ENCODE peak calls at places on chromosomes 3 and 15, in eight cellular contexts. H is prostate gland, D is HCT116, K is tibial nerve, I is HepG2, J is IMR-90, L is right lobe of liver, E is adrenal gland. F is an unnamed sample.

GRCh38 chr3:141082064-141082463 is 30.9 kb downstream of the SPSB4 start:
- DNase-seq in I (no peak), J (no peak), H (no peak), K (no peak), L (no peak), E (no peak), D (no peak), F (no peak)

GRCh38 chr3:138594150-138594934 is at the start of gene CEP70:
- DNase-seq in E (peak; percentile 97), H (peak; percentile 95), L (peak; percentile 97), D (peak; percentile 90), J (peak; percentile 95), K (peak; percentile 84), I (peak; percentile 94), F (peak; percentile 88)

GRCh38 chr3:38453075-38453913 is at the start of gene ACVR2B:
- DNase-seq in J (peak; percentile 56), L (peak; percentile 92), D (peak; percentile 54), E (peak; percentile 91), K (peak; percentile 93), I (peak; percentile 65), H (peak; percentile 91), F (peak; percentile 85)

GRCh38 chr3:28768439-28768838 is 419.8 kb upstream of the AZI2 start:
- DNase-seq in J (no peak), H (no peak), K (no peak), D (no peak), E (no peak), I (no peak), L (no peak), F (no peak)

GRCh38 chr3:117526485-117527079 is 817.0 kb downstream of the TUSC7 start:
- DNase-seq in H (peak; percentile 5), L (no peak), I (peak; percentile 4), J (peak; percentile 55), K (peak; percentile 20), E (peak; percentile 35), D (peak; percentile 2), F (no peak)

GRCh38 chr3:13704174-13704573 is 155.2 kb downstream of the FBLN2 start:
- DNase-seq in H (no peak), J (no peak), D (no peak), I (no peak), E (no peak), L (peak; percentile 9), K (no peak), F (no peak)

GRCh38 chr3:16316847-16317560 is 52.0 kb downstream of the OXNAD1 start:
- DNase-seq in H (no peak), I (no peak), L (no peak), E (no peak), D (no peak), K (no peak), J (no peak), F (no peak)

GRCh38 chr3:40580494-40581091 is 55.8 kb downstream of the ZNF621 start:
- DNase-seq in K (peak; percentile 30), E (peak; percentile 60), L (peak; percentile 61), I (peak; percentile 50), J (peak; percentile 60), H (peak; percentile 59), D (peak; percentile 38), F (no peak)

GRCh38 chr15:91790826-91791225 is 62.7 kb upstream of the SLCO3A1 start:
- DNase-seq in J (no peak), D (no peak), E (no peak), K (no peak), I (no peak), L (no peak), H (no peak), F (no peak)

GRCh38 chr15:88003928-88004327 is 252.6 kb downstream of the NTRK3 start:
- DNase-seq in K (no peak), L (no peak), E (no peak), D (no peak), J (no peak), H (no peak), I (no peak), F (no peak)

GRCh38 chr3:153284282-153284938 is 122.4 kb downstream of the RAP2B start:
- DNase-seq in L (no peak), J (peak; percentile 96), E (peak; percentile 36), H (peak; percentile 49), K (peak; percentile 47), I (peak; percentile 10), D (peak; percentile 61), F (peak; percentile 46)

GRCh38 chr15:57792729-57793449 is 86.4 kb downstream of the POLR2M start:
- DNase-seq in E (no peak), I (no peak), J (no peak), L (no peak), D (no peak), K (no peak), H (no peak), F (no peak)

GRCh38 chr3:133531981-133532380 is 41.5 kb upstream of the CDV3 start:
- DNase-seq in H (no peak), L (no peak), K (no peak), D (no peak), E (no peak), I (no peak), J (peak; percentile 96), F (no peak)

GRCh38 chr15:70051948-70052633 is 45.6 kb downstream of the TLE3 start:
- DNase-seq in K (no peak), H (no peak), I (no peak), J (no peak), L (peak; percentile 34), E (no peak), D (no peak), F (no peak)

GRCh38 chr3:138455801-138456716 is 21.6 kb downstream of the ESYT3 start:
- DNase-seq in E (no peak), D (no peak), K (no peak), H (no peak), L (no peak), J (no peak), I (no peak), F (no peak)

GRCh38 chr15:100780208-100780800 is 99.3 kb upstream of the ALDH1A3 start:
- DNase-seq in H (peak; percentile 2), D (no peak), I (no peak), L (peak; percentile 29), E (no peak), K (peak; percentile 5), J (no peak), F (no peak)

GRCh38 chr3:23607184-23607847 is 198.4 kb upstream of the UBE2E1 start:
- DNase-seq in I (no peak), H (no peak), L (no peak), D (no peak), K (no peak), E (no peak), J (peak; percentile 31), F (no peak)

GRCh38 chr3:64900220-64900619 is 212.4 kb upstream of the ADAMTS9 start:
- DNase-seq in L (no peak), D (no peak), E (no peak), J (no peak), K (no peak), I (no peak), H (no peak), F (no peak)

DNA sequence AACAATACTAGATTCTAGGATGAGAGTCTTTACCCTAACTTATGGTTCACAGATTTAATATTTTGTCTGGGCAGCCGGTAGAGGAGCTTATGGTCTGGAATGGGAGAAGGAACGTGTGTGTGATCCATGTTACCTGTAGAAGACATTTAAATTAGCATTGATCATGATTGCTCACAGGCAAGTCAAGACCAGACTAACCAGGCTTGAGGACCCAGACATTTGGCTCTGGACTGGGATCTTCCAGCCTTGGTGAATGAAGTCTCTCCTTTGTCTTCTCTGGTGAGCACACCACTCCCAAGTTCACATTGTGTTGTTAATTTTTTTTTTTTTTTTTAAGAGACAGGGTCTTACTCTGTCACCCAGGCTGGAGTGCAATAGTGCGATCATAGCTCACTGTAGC is 11.7 kb downstream of the ABHD2 start:
- DNase-seq in L (no peak), H (no peak), D (no peak), J (no peak), E (no peak), I (no peak), K (no peak), F (no peak)
- H3K4me1 ChIP-seq in L (peaks cover 75% of the 10 kb centered on the region), H (peaks cover 33% of the 10 kb centered on the region), D (peaks cover 27% of the 10 kb centered on the region), J (peaks cover 44% of the 10 kb centered on the region), E (peaks cover 63% of the 10 kb centered on the region), I (peaks cover 56% of the 10 kb centered on the region), K (peaks cover 29% of the 10 kb centered on the region), F (peaks cover 69% of the 10 kb centered on the region)

GRCh38 chr3:42045719-42046243 is 45.4 kb upstream of the TRAK1 start:
- DNase-seq in H (no peak), K (no peak), J (no peak), E (no peak), L (no peak), I (peak; percentile 81), D (no peak), F (peak; percentile 12)

GRCh38 chr3:42043116-42043796 is 47.9 kb upstream of the TRAK1 start:
- DNase-seq in H (no peak), L (no peak), J (peak; percentile 49), K (no peak), I (peak; percentile 87), E (peak; percentile 47), D (no peak), F (no peak)

GRCh38 chr3:42037318-42037945 is 53.7 kb upstream of the TRAK1 start:
- DNase-seq in E (no peak), J (no peak), L (no peak), D (no peak), H (no peak), K (no peak), I (no peak), F (no peak)

GRCh38 chr3:42042747-42043115 is 48.4 kb upstream of the TRAK1 start:
- DNase-seq in J (no peak), K (no peak), L (no peak), E (no peak), H (no peak), D (no peak), I (no peak), F (peak; percentile 46)
- TF ChIP-seq POLR2A in J (no peak), K (no peak), L (no peak), E (no peak), H (no peak), D (no peak), I (no peak), F (no peak)

DNA sequence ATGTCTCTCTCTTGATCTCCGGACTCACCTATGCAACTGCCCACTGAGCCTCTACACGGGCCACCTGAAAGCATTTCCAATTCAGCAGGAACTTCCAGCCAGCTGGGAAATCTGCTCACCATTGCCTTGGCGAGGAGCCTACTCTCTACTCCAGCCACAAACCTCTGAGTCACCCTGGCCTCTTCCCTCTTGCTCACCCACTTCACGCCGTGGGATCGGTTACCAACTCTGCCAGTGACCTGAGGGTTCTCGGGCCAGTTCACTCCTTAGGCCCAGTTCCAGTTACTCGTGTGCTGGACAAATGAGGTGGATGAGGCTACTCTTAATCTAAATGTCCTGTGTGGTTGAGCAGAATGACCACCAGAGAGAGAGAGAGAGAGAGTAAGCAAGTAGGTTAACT is 70.1 kb downstream of the CEMIP start:
- DNase-seq in D (no peak), E (peak; percentile 43), L (no peak), J (peak; percentile 93), H (no peak), I (no peak), K (no peak), F (peak; percentile 25)
- H3K4me1 ChIP-seq in D (peaks cover 49% of the 10 kb centered on the region), E (no peaks in the 10 kb centered on the region), L (no peaks in the 10 kb centered on the region), J (peaks cover 9% of the 10 kb centered on the region), H (no peaks in the 10 kb centered on the region), I (peaks cover 63% of the 10 kb centered on the region), K (no peaks in the 10 kb centered on the region), F (no peaks in the 10 kb centered on the region)

GRCh38 chr3:186772281-186772885 is 11.0 kb upstream of the EIF4A2 start:
- DNase-seq in K (no peak), L (no peak), I (no peak), D (no peak), E (no peak), H (no peak), J (no peak), F (no peak)

GRCh38 chr3:186775999-186776398 is 7.4 kb upstream of the EIF4A2 start:
- DNase-seq in D (no peak), I (peak; percentile 29), L (no peak), E (no peak), J (no peak), H (no peak), K (no peak), F (no peak)

GRCh38 chr3:186772886-186773417 is 10.4 kb upstream of the EIF4A2 start:
- DNase-seq in H (peak; percentile 29), E (peak; percentile 65), D (no peak), L (peak; percentile 74), J (no peak), I (no peak), K (peak; percentile 53), F (peak; percentile 46)
- TF ChIP-seq POLR2A in H (no peak), E (no peak), D (no peak), L (peak; percentile 0), J (no peak), I (no peak), K (no peak), F (no peak)